ENCODE peak calls at places on chromosomes 13 and 19, in seven cellular contexts. S, P, C, J, B, G and W are unnamed samples.
A peak's percentile ranks its signal among the peaks of the same experiment; 100 is the strongest.

GRCh38 chr13:102877285-102877684 is 31.5 kb downstream of the ERCC5 start:
- DNase-seq in S (peak; percentile 61), J (peak; percentile 82), G (no peak), B (no peak), P (no peak), C (peak; percentile 48), W (no peak)

GRCh38 chr13:25262261-25262660 is 25.0 kb downstream of the MTMR6 start:
- DNase-seq in S (no peak), J (no peak), G (no peak), P (no peak), C (no peak), B (no peak), W (no peak)

GRCh38 chr19:47109541-47110375 is 3.8 kb downstream of the ZC3H4 start:
- DNase-seq in S (peak; percentile 49), B (no peak), G (no peak), P (no peak), J (peak; percentile 69), C (peak; percentile 62), W (peak; percentile 84)

GRCh38 chr13:34156841-34157365 is 339.0 kb downstream of the RFC3 start:
- DNase-seq in G (peak; percentile 61), P (peak; percentile 51), S (peak; percentile 95), C (peak; percentile 92), B (peak; percentile 44), J (peak; percentile 94), W (peak; percentile 92)

GRCh38 chr19:27792576-27793127 is 1420.3 kb downstream of the UQCRFS1 start:
- DNase-seq in S (no peak), C (no peak), J (no peak), G (no peak), B (no peak), P (no peak), W (no peak)

GRCh38 chr19:46898731-46899130 is 37.9 kb downstream of the ARHGAP35 start:
- DNase-seq in J (peak; percentile 78), C (peak; percentile 75), G (no peak), P (no peak), S (peak; percentile 76), B (no peak), W (no peak)

GRCh38 chr19:47157455-47158321 is 27.1 kb downstream of the SAE1 start:
- DNase-seq in J (peak; percentile 49), P (no peak), C (peak; percentile 86), S (peak; percentile 72), B (peak; percentile 32), G (no peak), W (peak; percentile 39)

GRCh38 chr19:19434483-19435045 is 29.1 kb downstream of the GATAD2A start:
- DNase-seq in P (no peak), G (no peak), J (peak; percentile 80), C (peak; percentile 86), B (peak; percentile 66), S (peak; percentile 39), W (no peak)

GRCh38 chr13:80217614-80218456 is 123.1 kb downstream of the SPRY2 start:
- DNase-seq in S (peak; percentile 71), C (peak; percentile 91), P (no peak), J (no peak), G (no peak), B (no peak), W (no peak)

GRCh38 chr19:46661735-46662592 is 982 bp upstream of the DACT3 start:
- DNase-seq in G (no peak), B (peak; percentile 84), P (peak; percentile 96), J (peak; percentile 90), S (peak; percentile 90), C (peak; percentile 95), W (peak; percentile 86)

GRCh38 chr13:102291587-102292218 is 110.1 kb downstream of the FGF14 start:
- DNase-seq in J (peak; percentile 75), P (no peak), S (peak; percentile 27), B (no peak), G (no peak), C (peak; percentile 34), W (no peak)

GRCh38 chr19:16496613-16496983 is 404 bp downstream of the C19orf44 start:
- DNase-seq in C (peak; percentile 55), J (peak; percentile 69), B (peak; percentile 63), G (no peak), S (peak; percentile 44), P (no peak), W (no peak)

GRCh38 chr19:42594617-42595489 is at the start of gene CEACAM8:
- DNase-seq in C (no peak), G (no peak), S (no peak), B (no peak), J (no peak), P (no peak), W (no peak)

GRCh38 chr19:55700813-55701212 is 25.8 kb downstream of the EPN1 start:
- DNase-seq in G (no peak), J (no peak), B (no peak), S (no peak), C (no peak), P (no peak), W (no peak)

DNA sequence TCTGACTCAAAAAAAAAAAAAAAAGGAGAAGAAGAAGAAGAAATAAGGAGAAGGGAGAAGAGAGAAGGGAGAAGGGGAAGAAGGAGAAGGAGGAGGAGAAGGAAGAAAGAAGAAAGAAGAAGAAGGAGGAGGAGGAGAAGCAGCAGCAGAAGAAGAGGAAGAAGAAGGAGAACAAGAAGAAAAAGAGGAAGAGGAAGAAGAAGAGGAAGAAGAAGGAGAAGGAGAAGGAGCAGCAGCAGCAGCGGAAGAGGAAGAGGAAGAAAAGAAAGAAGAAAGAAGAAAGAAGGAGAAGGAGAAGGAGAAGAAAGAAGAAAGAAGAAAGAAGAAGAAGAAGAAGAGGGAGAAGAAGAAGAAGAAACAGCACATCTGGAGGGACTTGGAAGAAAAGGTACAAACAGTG is 4.1 kb upstream of the CNN1 start:
- DNase-seq in G (no peak), C (no peak), S (no peak), B (no peak), P (no peak), J (no peak), W (no peak)
- TF ChIP-seq CTCF in G (no peak), C (no peak), S (no peak), B (no peak), P (no peak), J (no peak), W (no peak)

GRCh38 chr19:7635670-7636069 is 1.2 kb upstream of the STXBP2 start:
- DNase-seq in B (no peak), C (no peak), G (no peak), J (no peak), P (no peak), S (no peak), W (no peak)

GRCh38 chr19:7637374-7638256 is 705 bp downstream of the STXBP2 start:
- DNase-seq in P (peak; percentile 25), G (no peak), S (no peak), J (no peak), B (peak; percentile 47), C (peak; percentile 29), W (peak; percentile 69)

GRCh38 chr19:7636317-7636690 is 606 bp upstream of the STXBP2 start:
- DNase-seq in S (no peak), J (no peak), P (no peak), B (no peak), G (no peak), C (no peak), W (no peak)

GRCh38 chr19:7638802-7639465 is 2.0 kb downstream of the STXBP2 start:
- DNase-seq in S (no peak), J (no peak), P (no peak), B (no peak), G (no peak), C (no peak), W (no peak)

DNA sequence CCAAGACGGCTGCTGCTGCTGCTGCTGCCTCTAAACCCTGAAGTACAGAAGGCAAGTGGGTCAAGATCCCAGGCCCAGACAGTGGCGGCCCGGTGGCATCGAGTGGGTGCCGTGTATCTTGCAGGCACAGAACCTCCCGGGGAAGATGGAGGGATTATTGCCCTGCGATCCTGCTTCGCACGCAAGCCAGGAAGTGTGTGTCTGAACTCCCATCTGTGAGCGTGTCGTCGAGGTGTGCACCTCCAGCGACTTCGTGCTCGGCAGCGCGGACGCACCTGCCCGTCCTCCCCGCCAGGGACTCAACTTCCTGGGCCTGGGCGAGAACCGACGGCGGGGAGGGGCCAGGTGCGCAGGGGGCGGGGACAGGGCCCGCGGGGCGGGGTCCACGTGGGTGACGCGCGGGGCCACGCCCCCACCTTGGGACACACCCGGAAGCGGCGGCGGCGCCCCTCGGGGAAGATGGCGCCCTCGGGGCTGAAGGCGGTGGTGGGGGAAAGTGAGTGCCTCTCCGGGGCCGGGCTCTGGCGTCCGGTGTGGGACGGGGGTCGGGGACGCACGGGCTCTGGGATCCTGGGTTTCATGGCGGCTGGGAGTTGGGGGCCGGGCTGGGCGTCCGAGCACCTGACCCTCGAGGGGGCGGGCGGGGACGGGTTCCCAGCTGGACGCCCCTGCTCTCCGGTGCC is at the start of gene STXBP2:
- DNase-seq in J (no peak), S (no peak), B (peak; percentile 55), P (peak; percentile 77), C (peak; percentile 46), G (no peak), W (peak; percentile 94)
- TF ChIP-seq CTCF in J (no peak), S (no peak), B (no peak), P (no peak), C (no peak), G (no peak), W (no peak)

DNA sequence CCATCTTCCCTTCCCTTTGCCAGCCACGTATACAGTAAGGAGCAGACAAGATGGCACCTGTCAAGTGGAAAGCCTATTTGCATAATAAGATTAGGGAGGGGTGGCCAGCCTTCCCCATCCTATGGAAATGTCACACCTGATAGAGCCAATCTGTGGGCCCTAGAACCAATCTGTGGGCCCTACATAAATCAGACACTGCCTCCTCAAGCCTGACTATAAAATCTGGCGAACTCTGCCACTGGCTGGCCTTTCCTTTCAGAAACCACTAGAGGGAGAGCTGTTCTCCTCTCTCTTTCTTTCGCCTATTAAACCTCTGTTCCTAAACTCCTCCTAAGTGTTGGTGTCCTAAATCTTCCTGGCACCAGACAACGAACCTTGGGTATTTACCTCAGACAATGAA is 231.5 kb upstream of the KLHL1 start:
- DNase-seq in G (no peak), B (no peak), J (no peak), S (no peak), C (no peak), P (no peak), W (peak; percentile 18)
- TF ChIP-seq CTCF in G (no peak), B (no peak), J (no peak), S (peak; percentile 15), C (peak; percentile 12), P (no peak), W (peak; percentile 50)

DNA sequence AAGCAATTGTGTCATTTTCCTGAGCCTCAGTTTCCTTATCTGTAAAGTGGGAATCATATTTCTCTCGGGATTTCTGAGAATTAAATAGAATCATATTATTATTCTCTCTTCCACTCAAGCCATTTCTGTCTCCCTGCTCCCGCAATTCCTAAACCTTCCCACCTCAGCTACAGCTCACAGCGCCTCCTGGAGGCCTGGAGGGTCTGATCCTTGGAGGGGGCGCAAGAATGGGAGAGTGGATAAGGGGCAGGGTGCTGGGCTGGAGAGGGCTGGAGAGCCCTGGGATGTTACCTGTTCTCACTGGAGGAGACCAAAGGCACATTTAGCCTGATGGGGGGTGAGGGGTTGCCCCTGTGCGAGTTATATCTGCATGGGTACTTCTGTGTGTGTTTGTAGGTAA is 31.1 kb upstream of the CYP2S1 start:
- DNase-seq in G (no peak), C (no peak), S (no peak), B (no peak), P (no peak), J (no peak), W (no peak)
- TF ChIP-seq CTCF in G (no peak), C (no peak), S (no peak), B (no peak), P (peak; percentile 40), J (peak; percentile 7), W (no peak)